ENCODE peak calls at places on chromosomes 16 and 17, in seven cellular contexts. G, C, M, K, N, X and W are unnamed samples.

GRCh38 chr17:4796550-4796915 is 569 bp downstream of the PSMB6 start:
- DNase-seq in G (no peak), C (no peak), M (peak; percentile 34), K (no peak), N (no peak), X (no peak), W (no peak)

GRCh38 chr17:21132428-21132827 is 5.7 kb downstream of the DHRS7B start:
- DNase-seq in G (no peak), C (no peak), M (no peak), K (no peak), N (no peak), X (no peak), W (no peak)

GRCh38 chr16:73329363-73330306 is 281.7 kb upstream of the ZFHX3 start:
- DNase-seq in G (no peak), C (no peak), M (no peak), K (no peak), N (peak; percentile 53), X (no peak), W (no peak)

GRCh38 chr17:72591500-72592241 is 470.9 kb downstream of the SOX9 start:
- DNase-seq in G (peak; percentile 34), C (no peak), M (no peak), K (no peak), N (no peak), X (peak; percentile 26), W (no peak)

GRCh38 chr16:20807822-20808207 is 1.5 kb downstream of the REXO5 start:
- DNase-seq in G (no peak), C (no peak), M (no peak), K (no peak), N (no peak), X (no peak), W (no peak)

GRCh38 chr17:66200685-66201092 is 8.8 kb upstream of the CEP112 start:
- DNase-seq in G (peak; percentile 42), C (peak; percentile 51), M (peak; percentile 50), K (peak; percentile 46), N (no peak), X (peak; percentile 76), W (no peak)

GRCh38 chr17:74303300-74303699 is 22.7 kb upstream of the KIF19 start:
- DNase-seq in G (no peak), C (peak; percentile 10), M (no peak), K (no peak), N (no peak), X (no peak), W (no peak)

GRCh38 chr17:2123467-2124251 is 68.8 kb downstream of the HIC1 start:
- DNase-seq in G (no peak), C (no peak), M (no peak), K (peak; percentile 49), N (peak; percentile 19), X (no peak), W (peak; percentile 53)

GRCh38 chr17:2081564-2081963 is 26.7 kb downstream of the HIC1 start:
- DNase-seq in G (peak; percentile 21), C (no peak), M (no peak), K (no peak), N (no peak), X (no peak), W (no peak)